ENCODE peak calls at places on chromosomes 7 and 10, in seven cellular contexts. T is hepatocyte; P is right lobe of liver; E is CD4-positive, alpha-beta T cell; Z is Peyer's patch; K is lower lobe of right lung; V is fibroblast of pulmonary artery. F is an unnamed sample.

GRCh38 chr7:88091988-88092675 is 127.7 kb downstream of the SRI start:
- DNase-seq in T (no peak), P (no peak), E (no peak), Z (no peak), K (no peak), V (no peak), F (no peak)

GRCh38 chr7:143351060-143351459 is 11.5 kb downstream of the FAM131B start:
- DNase-seq in T (no peak), P (no peak), E (no peak), Z (no peak), K (no peak), V (no peak), F (no peak)

GRCh38 chr10:114350751-114351150 is 53.6 kb downstream of the AFAP1L2 start:
- DNase-seq in T (no peak), P (no peak), E (no peak), Z (no peak), K (no peak), V (no peak), F (peak; percentile 21)

GRCh38 chr7:149880871-149881301 is 7.1 kb downstream of the ATP6V0E2 start:
- DNase-seq in T (peak; percentile 8), P (no peak), E (no peak), Z (no peak), K (peak; percentile 82), V (no peak), F (no peak)

GRCh38 chr7:80533287-80533686 is 21.4 kb upstream of the GNAT3 start:
- DNase-seq in T (no peak), P (no peak), E (no peak), Z (no peak), K (no peak), V (no peak), F (no peak)

GRCh38 chr10:778626-779330 is 89.3 kb upstream of the DIP2C start:
- DNase-seq in T (no peak), P (no peak), E (no peak), Z (no peak), K (no peak), V (no peak), F (no peak)

GRCh38 chr10:95268438-95268837 is 22.4 kb downstream of the PDLIM1 start:
- DNase-seq in T (peak; percentile 67), P (no peak), E (no peak), Z (no peak), K (no peak), V (peak; percentile 98), F (no peak)

GRCh38 chr10:110502851-110503301 is 5.2 kb downstream of the DUSP5 start:
- DNase-seq in T (peak; percentile 57), P (peak; percentile 78), E (no peak), Z (peak; percentile 72), K (no peak), V (peak; percentile 78), F (no peak)

GRCh38 chr7:132485600-132486594 is 90.4 kb downstream of the PLXNA4 start:
- DNase-seq in T (no peak), P (no peak), E (peak; percentile 15), Z (no peak), K (no peak), V (peak; percentile 79), F (no peak)

GRCh38 chr7:69782917-69783684 is 184.8 kb downstream of the AUTS2 start:
- DNase-seq in T (peak; percentile 41), P (no peak), E (no peak), Z (peak; percentile 47), K (no peak), V (peak; percentile 63), F (no peak)

GRCh38 chr7:140899883-140900282 is 24.8 kb downstream of the BRAF start:
- DNase-seq in T (no peak), P (no peak), E (no peak), Z (no peak), K (no peak), V (no peak), F (no peak)

GRCh38 chr7:87564290-87564963 is 36.3 kb downstream of the ABCB1 start:
- DNase-seq in T (peak; percentile 57), P (peak; percentile 70), E (peak; percentile 1), Z (peak; percentile 85), K (no peak), V (no peak), F (peak; percentile 1)

GRCh38 chr10:51910189-51910588 is 210.8 kb upstream of the CSTF2T start:
- DNase-seq in T (no peak), P (no peak), E (no peak), Z (no peak), K (no peak), V (no peak), F (no peak)

GRCh38 chr7:119377-120163 is 72.8 kb upstream of the FAM20C start:
- DNase-seq in T (peak; percentile 57), P (no peak), E (no peak), Z (peak; percentile 61), K (peak; percentile 82), V (no peak), F (no peak)

GRCh38 chr7:44244282-44244681 is 43.5 kb downstream of the YKT6 start:
- DNase-seq in T (no peak), P (no peak), E (peak; percentile 5), Z (no peak), K (no peak), V (peak; percentile 18), F (peak; percentile 38)

GRCh38 chr7:8035647-8036518 is 67.3 kb downstream of the GLCCI1 start:
- DNase-seq in T (peak; percentile 13), P (no peak), E (no peak), Z (no peak), K (no peak), V (peak; percentile 56), F (no peak)

GRCh38 chr10:93186631-93187030 is 112.9 kb downstream of the CYP26A1 start:
- DNase-seq in T (no peak), P (no peak), E (no peak), Z (no peak), K (no peak), V (no peak), F (no peak)

GRCh38 chr10:5514226-5514881 is 10.4 kb upstream of the CALML3 start:
- DNase-seq in T (no peak), P (no peak), E (no peak), Z (no peak), K (no peak), V (no peak), F (no peak)

GRCh38 chr7:14374336-14374735 is 384.9 kb upstream of the ETV1 start:
- DNase-seq in T (no peak), P (no peak), E (no peak), Z (no peak), K (no peak), V (no peak), F (no peak)

GRCh38 chr10:86944031-86944419 is 13.4 kb downstream of the MMRN2 start:
- DNase-seq in T (no peak), P (peak; percentile 63), E (no peak), Z (no peak), K (no peak), V (no peak), F (no peak)

GRCh38 chr10:86943316-86944030 is 13.9 kb downstream of the MMRN2 start:
- DNase-seq in T (no peak), P (peak; percentile 93), E (no peak), Z (peak; percentile 42), K (no peak), V (no peak), F (no peak)

GRCh38 chr10:86944907-86945306 is 12.5 kb downstream of the MMRN2 start:
- DNase-seq in T (no peak), P (peak; percentile 18), E (no peak), Z (peak; percentile 24), K (no peak), V (no peak), F (no peak)

GRCh38 chr10:86945361-86946214 is 11.8 kb downstream of the MMRN2 start:
- DNase-seq in T (peak; percentile 52), P (peak; percentile 28), E (no peak), Z (peak; percentile 36), K (no peak), V (no peak), F (no peak)

GRCh38 chr10:86944471-86944870 is 12.9 kb downstream of the MMRN2 start:
- DNase-seq in T (no peak), P (no peak), E (no peak), Z (no peak), K (no peak), V (no peak), F (no peak)
- TF ChIP-seq CTCF in T (no peak), P (no peak), E (no peak), Z (no peak), K (no peak), V (no peak), F (no peak)

DNA sequence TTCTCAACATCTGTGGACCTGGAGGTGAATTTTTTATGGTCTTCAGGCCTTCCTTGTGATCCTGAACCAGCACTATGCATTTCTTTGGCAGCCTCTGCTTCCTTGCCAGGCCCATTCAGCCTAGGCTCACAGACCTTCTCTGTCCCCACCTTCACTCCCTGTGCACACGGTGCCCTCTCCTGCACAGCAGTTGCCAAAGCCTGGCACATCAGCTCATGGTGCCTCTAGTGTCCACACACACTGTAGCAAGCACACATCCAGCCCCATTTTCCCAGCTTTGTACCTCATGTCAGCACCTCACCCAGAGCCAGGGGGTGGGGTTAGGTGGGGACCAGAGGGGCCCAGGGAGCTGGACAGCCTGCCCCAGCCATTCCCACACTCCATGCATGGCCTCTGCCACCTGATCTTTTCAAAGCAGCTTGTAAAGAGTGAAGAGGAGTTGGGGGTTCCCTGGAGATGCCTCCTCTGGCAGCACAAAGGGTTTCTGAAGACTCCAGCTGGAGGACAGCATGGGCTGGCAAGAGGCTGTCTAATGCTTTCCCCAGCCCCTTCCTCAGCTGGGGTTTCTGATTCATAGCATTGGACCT is 57.9 kb upstream of the TMEM72 start:
- DNase-seq in T (no peak), P (no peak), E (no peak), Z (no peak), K (no peak), V (peak; percentile 74), F (no peak)
- TF ChIP-seq CTCF in T (peak; percentile 34), P (no peak), E (no peak), Z (no peak), K (no peak), V (peak; percentile 64), F (no peak)

GRCh38 chr7:106962751-106963150 is 81.8 kb upstream of the PRKAR2B start:
- DNase-seq in T (no peak), P (no peak), E (no peak), Z (no peak), K (no peak), V (no peak), F (no peak)

GRCh38 chr7:106964455-106964854 is 80.0 kb upstream of the PRKAR2B start:
- DNase-seq in T (no peak), P (no peak), E (no peak), Z (no peak), K (no peak), V (no peak), F (no peak)

GRCh38 chr7:106957766-106958165 is 86.7 kb upstream of the PRKAR2B start:
- DNase-seq in T (no peak), P (no peak), E (no peak), Z (no peak), K (no peak), V (no peak), F (no peak)

DNA sequence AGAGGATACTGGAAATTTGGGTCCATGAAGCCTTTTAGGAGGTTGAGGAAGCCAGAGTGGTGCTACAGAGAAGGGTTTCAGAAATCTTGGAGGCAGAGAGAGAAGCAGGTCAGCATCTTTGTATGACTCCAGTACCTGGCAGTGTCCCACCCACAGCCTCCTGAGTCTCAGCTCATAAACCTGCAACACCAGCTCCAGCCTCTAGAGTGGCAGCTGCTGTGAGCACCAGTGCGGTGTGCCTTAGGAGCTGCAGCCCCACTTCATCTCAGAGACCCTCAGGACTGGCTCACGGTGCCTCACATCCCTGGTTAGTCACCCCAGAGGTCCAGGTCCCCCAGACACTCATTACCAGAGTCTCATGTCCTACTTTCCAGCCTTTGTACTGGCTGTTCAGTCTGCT is 84.8 kb upstream of the PRKAR2B start:
- DNase-seq in T (peak; percentile 18), P (no peak), E (no peak), Z (no peak), K (no peak), V (no peak), F (no peak)
- TF ChIP-seq CTCF in T (no peak), P (no peak), E (no peak), Z (no peak), K (no peak), V (peak; percentile 13), F (peak; percentile 41)

GRCh38 chr10:7211857-7212577 is 198.8 kb downstream of the SFMBT2 start:
- DNase-seq in T (no peak), P (no peak), E (no peak), Z (no peak), K (no peak), V (no peak), F (no peak)
- TF ChIP-seq CTCF in T (no peak), P (no peak), E (no peak), Z (no peak), K (no peak), V (no peak), F (no peak)